ENCODE peak calls at places on chromosome 18, in six cellular contexts. M is B cell; Q is activated CD8-positive, alpha-beta memory T cell treated with anti-CD3 and anti-CD28 coated beads, Interleukin-2, amount 50 U/mL, for 4 hours; W is ELR; O is AG08395; K is NK-92 treated with Interleukin-12 subunit alpha and Interleukin-12 subunit beta, amount 100 ng/mL, for 24 hours. J is an unnamed sample.

GRCh38 chr18:36312806-36313395 is 15.4 kb downstream of the FHOD3 start:
- DNase-seq in K (no peak), O (no peak), W (no peak), Q (no peak), M (no peak), J (no peak)

GRCh38 chr18:48800479-48800876 is 150.3 kb downstream of the SMAD7 start:
- DNase-seq in W (no peak), K (no peak), Q (peak; percentile 8), M (peak; percentile 24), O (no peak), J (no peak)

GRCh38 chr18:7931763-7932162 is 364.6 kb downstream of the PTPRM start:
- DNase-seq in W (no peak), Q (no peak), K (no peak), M (no peak), O (no peak), J (no peak)

GRCh38 chr18:44754567-44754966 is 73.9 kb downstream of the SETBP1 start:
- DNase-seq in K (no peak), W (no peak), Q (no peak), M (no peak), O (no peak), J (no peak)

GRCh38 chr18:5630766-5631413 is 87.1 kb upstream of the EPB41L3 start:
- DNase-seq in M (no peak), K (no peak), W (no peak), O (no peak), Q (no peak), J (no peak)

GRCh38 chr18:55442561-55442960 is 145.4 kb downstream of the TCF4 start:
- DNase-seq in M (no peak), O (no peak), W (no peak), K (no peak), Q (no peak), J (no peak)

GRCh38 chr18:48445540-48445939 is 36.4 kb upstream of the ZBTB7C start:
- DNase-seq in K (peak; percentile 36), Q (peak; percentile 69), M (peak; percentile 61), O (peak; percentile 76), W (peak; percentile 83), J (peak; percentile 76)

GRCh38 chr18:45328762-45329161 is 286.5 kb upstream of the SLC14A2 start:
- DNase-seq in M (no peak), W (no peak), K (no peak), O (peak; percentile 70), Q (no peak), J (no peak)

GRCh38 chr18:50649821-50650220 is 89.9 kb downstream of the MAPK4 start:
- DNase-seq in O (no peak), M (no peak), Q (no peak), K (no peak), W (no peak), J (peak; percentile 79)

GRCh38 chr18:69580107-69580506 is 179.4 kb downstream of the DOK6 start:
- DNase-seq in M (no peak), K (no peak), O (peak; percentile 38), Q (no peak), W (no peak), J (no peak)

GRCh38 chr18:65750421-65751144 is at the start of gene CDH7:
- DNase-seq in K (no peak), W (no peak), O (no peak), Q (no peak), M (no peak), J (no peak)

J was measured in Right ventricle myocardium inferior.